ENCODE peak calls at places on chromosomes 6 and 20, in eight cellular contexts. E, H, C, O, P, T, V and I are unnamed samples.

GRCh38 chr6:76490456-76490855 is 418.0 kb upstream of the IMPG1 start:
- DNase-seq in E (no peak), H (no peak), C (no peak), O (no peak), P (no peak), T (no peak), V (no peak), I (no peak)

GRCh38 chr6:10800810-10801209 is 37.5 kb downstream of the MAK start:
- DNase-seq in E (no peak), H (no peak), C (peak), O (no peak), P (no peak), T (no peak), V (no peak), I (no peak)

GRCh38 chr6:3324262-3324942 is 65.7 kb downstream of the PSMG4 start:
- DNase-seq in E (no peak), H (no peak), C (peak), O (no peak), P (no peak), T (peak), V (no peak), I (no peak)

GRCh38 chr20:35387334-35387733 is 24.4 kb downstream of the UQCC1 start:
- DNase-seq in E (no peak), H (no peak), C (peak), O (no peak), P (no peak), T (no peak), V (no peak), I (no peak)

GRCh38 chr6:81166770-81167169 is 585.7 kb downstream of the TENT5A start:
- DNase-seq in E (no peak), H (no peak), C (peak), O (no peak), P (no peak), T (no peak), V (no peak), I (no peak)

GRCh38 chr6:159505140-159505922 is 187.7 kb downstream of the SOD2 start:
- DNase-seq in E (no peak), H (no peak), C (no peak), O (no peak), P (peak), T (no peak), V (no peak), I (peak)

GRCh38 chr6:31094389-31094881 is 17.9 kb downstream of the C6orf15 start:
- DNase-seq in E (no peak), H (no peak), C (peak), O (peak), P (no peak), T (peak), V (no peak), I (no peak)

GRCh38 chr20:57458400-57459160 is 66.4 kb downstream of the CTCFL start:
- DNase-seq in E (no peak), H (no peak), C (no peak), O (no peak), P (no peak), T (no peak), V (no peak), I (no peak)

GRCh38 chr6:9842004-9842720 is 572.7 kb downstream of the TFAP2A start:
- DNase-seq in E (no peak), H (no peak), C (no peak), O (no peak), P (no peak), T (no peak), V (no peak), I (no peak)

GRCh38 chr6:65501045-65501444 is 206.0 kb downstream of the EYS start:
- DNase-seq in E (no peak), H (no peak), C (no peak), O (no peak), P (no peak), T (no peak), V (no peak), I (no peak)

GRCh38 chr6:157764346-157765068 is 58.5 kb upstream of the SNX9 start:
- DNase-seq in E (no peak), H (peak), C (peak), O (peak), P (peak), T (peak), V (peak), I (peak)

GRCh38 chr20:46651091-46651962 is at the start of gene SLC13A3:
- DNase-seq in E (no peak), H (no peak), C (no peak), O (no peak), P (no peak), T (no peak), V (no peak), I (no peak)